ENCODE peak calls at places on chromosomes 12 and 14, in six cellular contexts. One of them, this sample, is unnamed.

GRCh38 chr14:60089201-60089600 is 2.5 kb upstream of the PCNX4 start:
- DNase-seq in NCI-H1105 treated with DMSO at 0.1 percent for 48 hours: no peak
- DNase-seq in NCI-H1436: no peak
- DNase-seq in NCI-H1048: no peak
- DNase-seq in stimulated activated CD8-positive, alpha-beta memory T cell treated with anti-CD3 and anti-CD28 coated beads, Interleukin-4, amount 100 ng/mL, for 4 hours: no peak
- DNase-seq in IMR-90: no peak
- DNase-seq in this sample: no peak

GRCh38 chr14:72608391-72609204 is 285.3 kb downstream of the DPF3 start:
- DNase-seq in NCI-H1105 treated with DMSO at 0.1 percent for 48 hours: no peak
- DNase-seq in NCI-H1436: no peak
- DNase-seq in NCI-H1048: no peak
- DNase-seq in stimulated activated CD8-positive, alpha-beta memory T cell treated with anti-CD3 and anti-CD28 coated beads, Interleukin-4, amount 100 ng/mL, for 4 hours: no peak
- DNase-seq in IMR-90: peak
- DNase-seq in this sample: no peak

GRCh38 chr14:103483600-103483999 is 39.0 kb downstream of the CKB start:
- DNase-seq in NCI-H1105 treated with DMSO at 0.1 percent for 48 hours: no peak
- DNase-seq in NCI-H1436: no peak
- DNase-seq in NCI-H1048: no peak
- DNase-seq in stimulated activated CD8-positive, alpha-beta memory T cell treated with anti-CD3 and anti-CD28 coated beads, Interleukin-4, amount 100 ng/mL, for 4 hours: no peak
- DNase-seq in IMR-90: peak
- DNase-seq in this sample: peak

GRCh38 chr12:58938440-58938839 is 18.1 kb upstream of the LRIG3 start:
- DNase-seq in NCI-H1105 treated with DMSO at 0.1 percent for 48 hours: no peak
- DNase-seq in NCI-H1436: no peak
- DNase-seq in NCI-H1048: no peak
- DNase-seq in stimulated activated CD8-positive, alpha-beta memory T cell treated with anti-CD3 and anti-CD28 coated beads, Interleukin-4, amount 100 ng/mL, for 4 hours: no peak
- DNase-seq in IMR-90: peak
- DNase-seq in this sample: no peak

GRCh38 chr12:105986779-105987686 is 151.7 kb downstream of the NUAK1 start:
- DNase-seq in NCI-H1105 treated with DMSO at 0.1 percent for 48 hours: no peak
- DNase-seq in NCI-H1436: no peak
- DNase-seq in NCI-H1048: no peak
- DNase-seq in stimulated activated CD8-positive, alpha-beta memory T cell treated with anti-CD3 and anti-CD28 coated beads, Interleukin-4, amount 100 ng/mL, for 4 hours: no peak
- DNase-seq in IMR-90: peak
- DNase-seq in this sample: no peak

GRCh38 chr12:11780521-11781101 is 131.1 kb downstream of the ETV6 start:
- DNase-seq in NCI-H1105 treated with DMSO at 0.1 percent for 48 hours: no peak
- DNase-seq in NCI-H1436: no peak
- DNase-seq in NCI-H1048: no peak
- DNase-seq in stimulated activated CD8-positive, alpha-beta memory T cell treated with anti-CD3 and anti-CD28 coated beads, Interleukin-4, amount 100 ng/mL, for 4 hours: no peak
- DNase-seq in IMR-90: no peak
- DNase-seq in this sample: no peak

GRCh38 chr14:73723411-73723798 is 9.2 kb upstream of the PNMA1 start:
- DNase-seq in NCI-H1105 treated with DMSO at 0.1 percent for 48 hours: no peak
- DNase-seq in NCI-H1436: no peak
- DNase-seq in NCI-H1048: no peak
- DNase-seq in stimulated activated CD8-positive, alpha-beta memory T cell treated with anti-CD3 and anti-CD28 coated beads, Interleukin-4, amount 100 ng/mL, for 4 hours: no peak
- DNase-seq in IMR-90: peak
- DNase-seq in this sample: no peak

GRCh38 chr14:84209021-84209420 is 1320.9 kb upstream of the FLRT2 start:
- DNase-seq in NCI-H1105 treated with DMSO at 0.1 percent for 48 hours: no peak
- DNase-seq in NCI-H1436: no peak
- DNase-seq in NCI-H1048: no peak
- DNase-seq in stimulated activated CD8-positive, alpha-beta memory T cell treated with anti-CD3 and anti-CD28 coated beads, Interleukin-4, amount 100 ng/mL, for 4 hours: no peak
- DNase-seq in IMR-90: no peak
- DNase-seq in this sample: no peak

GRCh38 chr14:35932659-35933159 is 106.6 kb downstream of the BRMS1L start:
- DNase-seq in NCI-H1105 treated with DMSO at 0.1 percent for 48 hours: peak
- DNase-seq in NCI-H1436: peak
- DNase-seq in NCI-H1048: no peak
- DNase-seq in stimulated activated CD8-positive, alpha-beta memory T cell treated with anti-CD3 and anti-CD28 coated beads, Interleukin-4, amount 100 ng/mL, for 4 hours: peak
- DNase-seq in IMR-90: no peak
- DNase-seq in this sample: no peak

GRCh38 chr12:41293011-41293410 is 104.9 kb downstream of the PDZRN4 start:
- DNase-seq in NCI-H1105 treated with DMSO at 0.1 percent for 48 hours: no peak
- DNase-seq in NCI-H1436: no peak
- DNase-seq in NCI-H1048: no peak
- DNase-seq in stimulated activated CD8-positive, alpha-beta memory T cell treated with anti-CD3 and anti-CD28 coated beads, Interleukin-4, amount 100 ng/mL, for 4 hours: no peak
- DNase-seq in IMR-90: no peak
- DNase-seq in this sample: no peak

GRCh38 chr12:106498056-106498455 is 84.7 kb upstream of the RFX4 start:
- DNase-seq in NCI-H1105 treated with DMSO at 0.1 percent for 48 hours: no peak
- DNase-seq in NCI-H1436: no peak
- DNase-seq in NCI-H1048: no peak
- DNase-seq in stimulated activated CD8-positive, alpha-beta memory T cell treated with anti-CD3 and anti-CD28 coated beads, Interleukin-4, amount 100 ng/mL, for 4 hours: no peak
- DNase-seq in IMR-90: peak
- DNase-seq in this sample: no peak

GRCh38 chr12:45612044-45612794 is 117.3 kb upstream of the ARID2 start:
- DNase-seq in NCI-H1105 treated with DMSO at 0.1 percent for 48 hours: no peak
- DNase-seq in NCI-H1436: no peak
- DNase-seq in NCI-H1048: no peak
- DNase-seq in stimulated activated CD8-positive, alpha-beta memory T cell treated with anti-CD3 and anti-CD28 coated beads, Interleukin-4, amount 100 ng/mL, for 4 hours: no peak
- DNase-seq in IMR-90: peak
- DNase-seq in this sample: no peak

GRCh38 chr12:78753058-78753457 is 111.5 kb upstream of the SYT1 start:
- DNase-seq in NCI-H1105 treated with DMSO at 0.1 percent for 48 hours: no peak
- DNase-seq in NCI-H1436: no peak
- DNase-seq in NCI-H1048: no peak
- DNase-seq in stimulated activated CD8-positive, alpha-beta memory T cell treated with anti-CD3 and anti-CD28 coated beads, Interleukin-4, amount 100 ng/mL, for 4 hours: no peak
- DNase-seq in IMR-90: no peak
- DNase-seq in this sample: no peak

This sample was measured in DMS79 treated with DMSO at 0.1 percent for 48 hours.